ENCODE peak calls at places on chromosomes 4 and X, in six cellular contexts. E is GM13977; J is fibroblast of gingiva; U is T-helper 9 cell; Y is neural crest cell; S is effector memory CD4-positive, alpha-beta T cell. O is an unnamed sample.

GRCh38 chrX:74119016-74119910 is 184.7 kb upstream of the ZCCHC13 start:
- DNase-seq in E (no peak), J (peak; percentile 4), U (no peak), Y (no peak), S (no peak), O (no peak)

GRCh38 chr4:125573368-125573767 is 258.6 kb downstream of the FAT4 start:
- DNase-seq in E (no peak), J (no peak), U (no peak), Y (no peak), S (no peak), O (no peak)

GRCh38 chrX:23773601-23774175 is 9.3 kb upstream of the SAT1 start:
- DNase-seq in E (peak; percentile 39), J (no peak), U (no peak), Y (no peak), S (peak; percentile 31), O (no peak)

GRCh38 chr4:110854021-110854678 is 231.3 kb upstream of the PITX2 start:
- DNase-seq in E (no peak), J (peak; percentile 60), U (no peak), Y (no peak), S (no peak), O (no peak)

GRCh38 chr4:157221895-157222763 is 1.6 kb downstream of the GRIA2 start:
- DNase-seq in E (no peak), J (no peak), U (no peak), Y (peak; percentile 47), S (no peak), O (peak; percentile 63)

GRCh38 chr4:76198411-76199237 is 15.0 kb downstream of the SCARB2 start:
- DNase-seq in E (peak; percentile 46), J (peak; percentile 77), U (no peak), Y (peak; percentile 41), S (no peak), O (peak; percentile 34)

GRCh38 chr4:146398896-146399443 is 122.8 kb downstream of the SLC10A7 start:
- DNase-seq in E (no peak), J (no peak), U (no peak), Y (no peak), S (no peak), O (no peak)

GRCh38 chr4:27368781-27369180 is 508.1 kb downstream of the STIM2 start:
- DNase-seq in E (no peak), J (no peak), U (no peak), Y (no peak), S (no peak), O (no peak)

GRCh38 chr4:98474408-98474844 is 184.0 kb downstream of the TSPAN5 start:
- DNase-seq in E (no peak), J (peak; percentile 91), U (no peak), Y (no peak), S (no peak), O (no peak)

O was measured in NCI-H2227 treated with DMSO at 0.1 percent for 48 hours.